ENCODE peak calls at places on chromosomes 6 and 20, in five cellular contexts. Q is activated T-helper 9 cell treated with anti-CD3 and anti-CD28 coated beads, Interleukin-2, amount 50 U/mL, for 16 hours; M is ovary; S is activated naive CD8-positive, alpha-beta T cell treated with anti-CD3 and anti-CD28 coated beads, Interleukin-2, amount 50 U/mL, for 16 hours; U is cardiac fibroblast. H is an unnamed sample.

GRCh38 chr6:62740596-62740995 is 454.6 kb upstream of the KHDRBS2 start:
- DNase-seq in U (no peak), S (no peak), Q (no peak), M (no peak), H (no peak)

GRCh38 chr20:46963196-46963529 is 68.5 kb downstream of the EYA2 start:
- DNase-seq in S (no peak), Q (no peak), M (no peak), U (no peak), H (no peak)

GRCh38 chr20:63739129-63740069 is at the start of gene SLC2A4RG:
- DNase-seq in Q (peak), U (peak), M (peak), S (no peak), H (peak)

GRCh38 chr6:45505470-45505869 is 127.7 kb upstream of the SUPT3H start:
- DNase-seq in S (no peak), Q (no peak), U (no peak), M (no peak), H (no peak)

GRCh38 chr20:3819413-3820047 is 817 bp upstream of the AP5S1 start:
- DNase-seq in U (no peak), M (peak), Q (no peak), S (no peak), H (no peak)

GRCh38 chr6:45653117-45653883 is 275.6 kb upstream of the SUPT3H start:
- DNase-seq in Q (no peak), S (no peak), M (no peak), U (no peak), H (no peak)

GRCh38 chr6:108874470-108875160 is 26.4 kb downstream of the ARMC2 start:
- DNase-seq in S (peak), M (no peak), Q (peak), U (peak), H (no peak)

GRCh38 chr6:33995046-33995872 is 150.6 kb downstream of the GRM4 start:
- DNase-seq in S (no peak), M (no peak), Q (no peak), U (no peak), H (no peak)

GRCh38 chr6:116528800-116529199 is 16.7 kb downstream of the TRAPPC3L start:
- DNase-seq in Q (no peak), M (no peak), U (peak), S (no peak), H (no peak)

GRCh38 chr20:297925-298754 is 770 bp downstream of the ZCCHC3 start:
- DNase-seq in S (no peak), Q (peak), M (peak), U (peak), H (peak)

GRCh38 chr20:14861028-14861699 is 523.8 kb upstream of the FLRT3 start:
- DNase-seq in Q (no peak), S (no peak), M (no peak), U (no peak), H (no peak)

GRCh38 chr6:107679457-107679856 is 144.7 kb downstream of the SCML4 start:
- DNase-seq in U (peak), M (peak), S (no peak), Q (no peak), H (peak)

GRCh38 chr20:48904566-48905321 is 16.8 kb upstream of the ARFGEF2 start:
- DNase-seq in U (peak), S (peak), M (peak), Q (peak), H (peak)

GRCh38 chr6:168126566-168127383 is 47.8 kb upstream of the FRMD1 start:
- DNase-seq in S (no peak), M (no peak), U (no peak), Q (no peak), H (no peak)

GRCh38 chr6:160348552-160349441 is 619 bp downstream of the SLC22A3 start:
- DNase-seq in M (peak), S (no peak), U (peak), Q (no peak), H (no peak)

GRCh38 chr6:27383011-27383410 is 5.5 kb upstream of the ZNF391 start:
- DNase-seq in M (no peak), U (no peak), Q (no peak), S (no peak), H (no peak)

GRCh38 chr6:157670466-157671186 is 152.4 kb upstream of the SNX9 start:
- DNase-seq in U (peak), S (no peak), Q (no peak), M (peak), H (no peak)

GRCh38 chr6:134510121-134510520 is 192.2 kb upstream of the SGK1 start:
- DNase-seq in Q (no peak), S (no peak), M (no peak), U (no peak), H (no peak)

GRCh38 chr20:33059136-33059535 is 5.4 kb downstream of the BPIFB3 start:
- DNase-seq in S (no peak), M (no peak), Q (no peak), U (no peak), H (no peak)

GRCh38 chr20:19288061-19288460 is 75.6 kb downstream of the SLC24A3 start:
- DNase-seq in U (no peak), Q (no peak), M (no peak), S (no peak), H (no peak)

GRCh38 chr6:3795836-3796395 is 44.4 kb upstream of the PXDC1 start:
- DNase-seq in U (no peak), M (no peak), Q (no peak), S (no peak), H (peak)

GRCh38 chr20:11305406-11305805 is 612.3 kb upstream of the BTBD3 start:
- DNase-seq in U (no peak), Q (no peak), S (no peak), M (no peak), H (no peak)

GRCh38 chr6:48092550-48093217 is 18.3 kb downstream of the PTCHD4 start:
- DNase-seq in M (no peak), S (no peak), Q (no peak), U (no peak), H (no peak)

GRCh38 chr20:21162631-21163030 is 36.7 kb downstream of the KIZ start:
- DNase-seq in S (no peak), Q (no peak), U (no peak), M (no peak), H (no peak)

GRCh38 chr6:168370310-168370991 is 50.9 kb upstream of the DACT2 start:
- DNase-seq in U (peak), M (peak), S (peak), Q (peak), H (peak)

GRCh38 chr20:62831854-62832211 is 15.0 kb downstream of the COL9A3 start:
- DNase-seq in S (no peak), M (no peak), U (no peak), Q (no peak), H (no peak)

GRCh38 chr6:72619883-72620696 is 1.8 kb upstream of the KCNQ5 start:
- DNase-seq in M (no peak), S (peak), Q (peak), U (peak), H (no peak)

GRCh38 chr6:27766405-27766804 is 145.8 kb downstream of the OR2B2 start:
- DNase-seq in M (no peak), U (no peak), Q (no peak), S (no peak), H (no peak)

GRCh38 chr6:54907316-54907715 is 60.7 kb downstream of the FAM83B start:
- DNase-seq in U (no peak), S (no peak), M (no peak), Q (no peak), H (no peak)

GRCh38 chr6:160895562-160895961 is 96.0 kb upstream of the MAP3K4 start:
- DNase-seq in Q (no peak), M (no peak), U (no peak), S (no peak), H (no peak)

GRCh38 chr20:10561302-10561701 is 112.5 kb downstream of the JAG1 start:
- DNase-seq in M (no peak), Q (no peak), U (no peak), S (no peak), H (no peak)

GRCh38 chr20:9256359-9256758 is 187.5 kb downstream of the PLCB4 start:
- DNase-seq in S (no peak), M (no peak), U (no peak), Q (no peak), H (no peak)

GRCh38 chr20:20655883-20656282 is 56.6 kb downstream of the RALGAPA2 start:
- DNase-seq in Q (no peak), M (no peak), S (no peak), U (no peak), H (no peak)